ENCODE peak calls at places on chromosome 9, in ten cellular contexts. One of them, this sample, is unnamed.

GRCh38 chr9:31355159-31355882 is 1029.1 kb upstream of the ACO1 start:
- DNase-seq in H1: no peak
- DNase-seq in K562: no peak
- DNase-seq in SK-N-SH: no peak
- DNase-seq in tibial nerve: no peak
- DNase-seq in ovary: no peak
- DNase-seq in esophagus muscularis mucosa: no peak
- DNase-seq in sigmoid colon: no peak
- DNase-seq in stomach: no peak
- DNase-seq in HepG2: no peak
- DNase-seq in this sample: no peak

GRCh38 chr9:81627481-81627880 is 61.9 kb downstream of the TLE1 start:
- DNase-seq in esophagus muscularis mucosa: no peak
- DNase-seq in ovary: no peak
- DNase-seq in stomach: no peak
- DNase-seq in HepG2: no peak
- DNase-seq in SK-N-SH: no peak
- DNase-seq in K562: no peak
- DNase-seq in sigmoid colon: no peak
- DNase-seq in H1: no peak
- DNase-seq in tibial nerve: no peak
- DNase-seq in this sample: no peak

GRCh38 chr9:96382175-96382574 is 1.3 kb downstream of the SLC35D2 start:
- DNase-seq in SK-N-SH: no peak
- DNase-seq in HepG2: peak
- DNase-seq in stomach: no peak
- DNase-seq in H1: no peak
- DNase-seq in K562: no peak
- DNase-seq in sigmoid colon: no peak
- DNase-seq in tibial nerve: no peak
- DNase-seq in esophagus muscularis mucosa: no peak
- DNase-seq in ovary: no peak
- DNase-seq in this sample: no peak

GRCh38 chr9:116806075-116806474 is 119.0 kb downstream of the TRIM32 start:
- DNase-seq in SK-N-SH: no peak
- DNase-seq in K562: no peak
- DNase-seq in ovary: no peak
- DNase-seq in HepG2: no peak
- DNase-seq in H1: peak
- DNase-seq in sigmoid colon: no peak
- DNase-seq in esophagus muscularis mucosa: no peak
- DNase-seq in stomach: no peak
- DNase-seq in tibial nerve: no peak
- DNase-seq in this sample: peak

GRCh38 chr9:19137282-19137681 is 10.0 kb upstream of the PLIN2 start:
- DNase-seq in esophagus muscularis mucosa: no peak
- DNase-seq in stomach: no peak
- DNase-seq in ovary: no peak
- DNase-seq in sigmoid colon: no peak
- DNase-seq in HepG2: no peak
- DNase-seq in SK-N-SH: no peak
- DNase-seq in tibial nerve: no peak
- DNase-seq in H1: no peak
- DNase-seq in K562: no peak
- DNase-seq in this sample: no peak

GRCh38 chr9:36873247-36873875 is 160.7 kb downstream of the PAX5 start:
- DNase-seq in HepG2: peak
- DNase-seq in H1: peak
- DNase-seq in esophagus muscularis mucosa: no peak
- DNase-seq in tibial nerve: peak
- DNase-seq in ovary: peak
- DNase-seq in stomach: peak
- DNase-seq in K562: peak
- DNase-seq in sigmoid colon: peak
- DNase-seq in SK-N-SH: peak
- DNase-seq in this sample: peak

GRCh38 chr9:14768561-14769234 is 46.2 kb upstream of the CER1 start:
- DNase-seq in K562: peak
- DNase-seq in ovary: peak
- DNase-seq in HepG2: peak
- DNase-seq in sigmoid colon: no peak
- DNase-seq in SK-N-SH: peak
- DNase-seq in tibial nerve: peak
- DNase-seq in stomach: no peak
- DNase-seq in esophagus muscularis mucosa: no peak
- DNase-seq in H1: no peak
- DNase-seq in this sample: peak

GRCh38 chr9:95032580-95033298 is 284.8 kb downstream of the FANCC start:
- DNase-seq in esophagus muscularis mucosa: no peak
- DNase-seq in HepG2: no peak
- DNase-seq in stomach: no peak
- DNase-seq in ovary: no peak
- DNase-seq in H1: no peak
- DNase-seq in K562: no peak
- DNase-seq in sigmoid colon: no peak
- DNase-seq in SK-N-SH: no peak
- DNase-seq in tibial nerve: no peak
- DNase-seq in this sample: no peak

GRCh38 chr9:131771646-131772045 is 31.8 kb upstream of the RAPGEF1 start:
- DNase-seq in HepG2: no peak
- DNase-seq in H1: no peak
- DNase-seq in esophagus muscularis mucosa: no peak
- DNase-seq in stomach: no peak
- DNase-seq in tibial nerve: no peak
- DNase-seq in SK-N-SH: no peak
- DNase-seq in sigmoid colon: no peak
- DNase-seq in ovary: no peak
- DNase-seq in K562: no peak
- DNase-seq in this sample: no peak

GRCh38 chr9:107929439-107929838 is 439.9 kb upstream of the KLF4 start:
- DNase-seq in SK-N-SH: no peak
- DNase-seq in ovary: peak
- DNase-seq in tibial nerve: peak
- DNase-seq in esophagus muscularis mucosa: peak
- DNase-seq in HepG2: no peak
- DNase-seq in H1: no peak
- DNase-seq in stomach: peak
- DNase-seq in sigmoid colon: peak
- DNase-seq in K562: no peak
- DNase-seq in this sample: no peak

GRCh38 chr9:34957492-34958410 is at the start of gene PHF24:
- DNase-seq in stomach: no peak
- DNase-seq in sigmoid colon: no peak
- DNase-seq in ovary: no peak
- DNase-seq in HepG2: no peak
- DNase-seq in H1: peak
- DNase-seq in tibial nerve: no peak
- DNase-seq in esophagus muscularis mucosa: no peak
- DNase-seq in K562: peak
- DNase-seq in SK-N-SH: peak
- DNase-seq in this sample: no peak

GRCh38 chr9:111052831-111053230 is 14.6 kb upstream of the LPAR1 start:
- DNase-seq in H1: no peak
- DNase-seq in tibial nerve: no peak
- DNase-seq in HepG2: no peak
- DNase-seq in ovary: no peak
- DNase-seq in SK-N-SH: no peak
- DNase-seq in sigmoid colon: no peak
- DNase-seq in K562: no peak
- DNase-seq in esophagus muscularis mucosa: no peak
- DNase-seq in stomach: no peak
- DNase-seq in this sample: no peak

GRCh38 chr9:119412399-119412798 is 43.2 kb upstream of the BRINP1 start:
- DNase-seq in ovary: no peak
- DNase-seq in HepG2: no peak
- DNase-seq in sigmoid colon: no peak
- DNase-seq in tibial nerve: no peak
- DNase-seq in esophagus muscularis mucosa: no peak
- DNase-seq in K562: no peak
- DNase-seq in stomach: no peak
- DNase-seq in H1: no peak
- DNase-seq in SK-N-SH: no peak
- DNase-seq in this sample: no peak

GRCh38 chr9:20941177-20941690 is 90.2 kb downstream of the HACD4 start:
- DNase-seq in esophagus muscularis mucosa: no peak
- DNase-seq in ovary: peak
- DNase-seq in sigmoid colon: peak
- DNase-seq in HepG2: peak
- DNase-seq in H1: peak
- DNase-seq in stomach: peak
- DNase-seq in K562: no peak
- DNase-seq in SK-N-SH: peak
- DNase-seq in tibial nerve: peak
- DNase-seq in this sample: peak

GRCh38 chr9:21015959-21016358 is 15.5 kb downstream of the HACD4 start:
- DNase-seq in SK-N-SH: no peak
- DNase-seq in stomach: no peak
- DNase-seq in tibial nerve: no peak
- DNase-seq in sigmoid colon: no peak
- DNase-seq in H1: no peak
- DNase-seq in HepG2: no peak
- DNase-seq in esophagus muscularis mucosa: no peak
- DNase-seq in ovary: no peak
- DNase-seq in K562: no peak
- DNase-seq in this sample: no peak

GRCh38 chr9:138009456-138010273 is 132.1 kb downstream of the CACNA1B start:
- DNase-seq in ovary: no peak
- DNase-seq in tibial nerve: no peak
- DNase-seq in esophagus muscularis mucosa: no peak
- DNase-seq in SK-N-SH: no peak
- DNase-seq in K562: no peak
- DNase-seq in H1: no peak
- DNase-seq in stomach: peak
- DNase-seq in sigmoid colon: peak
- DNase-seq in HepG2: no peak
- DNase-seq in this sample: no peak

GRCh38 chr9:126511426-126511825 is 102.3 kb upstream of the LMX1B start:
- DNase-seq in stomach: no peak
- DNase-seq in tibial nerve: no peak
- DNase-seq in ovary: no peak
- DNase-seq in K562: no peak
- DNase-seq in sigmoid colon: no peak
- DNase-seq in esophagus muscularis mucosa: no peak
- DNase-seq in HepG2: no peak
- DNase-seq in SK-N-SH: no peak
- DNase-seq in H1: no peak
- DNase-seq in this sample: no peak

GRCh38 chr9:108182950-108183381 is 672.8 kb downstream of the ACTL7B start:
- DNase-seq in SK-N-SH: no peak
- DNase-seq in stomach: no peak
- DNase-seq in sigmoid colon: no peak
- DNase-seq in esophagus muscularis mucosa: peak
- DNase-seq in ovary: no peak
- DNase-seq in tibial nerve: no peak
- DNase-seq in K562: no peak
- DNase-seq in H1: no peak
- DNase-seq in HepG2: no peak
- DNase-seq in this sample: no peak

GRCh38 chr9:111597852-111598729 is 1.4 kb downstream of the PTGR1 start:
- DNase-seq in ovary: peak
- DNase-seq in esophagus muscularis mucosa: no peak
- DNase-seq in sigmoid colon: peak
- DNase-seq in HepG2: peak
- DNase-seq in stomach: peak
- DNase-seq in tibial nerve: peak
- DNase-seq in K562: peak
- DNase-seq in H1: peak
- DNase-seq in SK-N-SH: peak
- DNase-seq in this sample: peak

GRCh38 chr9:130352081-130352480 is 86.5 kb downstream of the HMCN2 start:
- DNase-seq in ovary: no peak
- DNase-seq in esophagus muscularis mucosa: no peak
- DNase-seq in sigmoid colon: no peak
- DNase-seq in SK-N-SH: no peak
- DNase-seq in H1: no peak
- DNase-seq in tibial nerve: no peak
- DNase-seq in stomach: no peak
- DNase-seq in K562: no peak
- DNase-seq in HepG2: no peak
- DNase-seq in this sample: no peak
- TF ChIP-seq EP300 in ovary: no peak
- TF ChIP-seq EP300 in esophagus muscularis mucosa: no peak
- TF ChIP-seq EP300 in sigmoid colon: no peak
- TF ChIP-seq EP300 in SK-N-SH: no peak
- TF ChIP-seq EP300 in H1: no peak
- TF ChIP-seq EP300 in tibial nerve: no peak
- TF ChIP-seq EP300 in stomach: no peak
- TF ChIP-seq EP300 in K562: no peak
- TF ChIP-seq EP300 in HepG2: no peak
- TF ChIP-seq EP300 in this sample: no peak

GRCh38 chr9:37880916-37881479 is 22.9 kb downstream of the SLC25A51 start:
- DNase-seq in HepG2: no peak
- DNase-seq in esophagus muscularis mucosa: no peak
- DNase-seq in H1: no peak
- DNase-seq in K562: no peak
- DNase-seq in SK-N-SH: no peak
- DNase-seq in sigmoid colon: no peak
- DNase-seq in tibial nerve: no peak
- DNase-seq in ovary: no peak
- DNase-seq in stomach: no peak
- DNase-seq in this sample: no peak
- TF ChIP-seq EP300 in HepG2: no peak
- TF ChIP-seq EP300 in esophagus muscularis mucosa: no peak
- TF ChIP-seq EP300 in H1: no peak
- TF ChIP-seq EP300 in K562: no peak
- TF ChIP-seq EP300 in SK-N-SH: no peak
- TF ChIP-seq EP300 in sigmoid colon: no peak
- TF ChIP-seq EP300 in tibial nerve: no peak
- TF ChIP-seq EP300 in ovary: no peak
- TF ChIP-seq EP300 in stomach: no peak
- TF ChIP-seq EP300 in this sample: no peak

GRCh38 chr9:33817327-33818166 is 587 bp downstream of the UBE2R2 start:
- DNase-seq in K562: peak
- DNase-seq in SK-N-SH: peak
- DNase-seq in H1: peak
- DNase-seq in HepG2: peak
- DNase-seq in stomach: peak
- DNase-seq in ovary: peak
- DNase-seq in esophagus muscularis mucosa: no peak
- DNase-seq in sigmoid colon: peak
- DNase-seq in tibial nerve: peak
- DNase-seq in this sample: peak
- TF ChIP-seq EP300 in K562: no peak
- TF ChIP-seq EP300 in SK-N-SH: no peak
- TF ChIP-seq EP300 in H1: no peak
- TF ChIP-seq EP300 in HepG2: no peak
- TF ChIP-seq EP300 in stomach: no peak
- TF ChIP-seq EP300 in ovary: no peak
- TF ChIP-seq EP300 in esophagus muscularis mucosa: no peak
- TF ChIP-seq EP300 in sigmoid colon: no peak
- TF ChIP-seq EP300 in tibial nerve: no peak
- TF ChIP-seq EP300 in this sample: no peak

DNA sequence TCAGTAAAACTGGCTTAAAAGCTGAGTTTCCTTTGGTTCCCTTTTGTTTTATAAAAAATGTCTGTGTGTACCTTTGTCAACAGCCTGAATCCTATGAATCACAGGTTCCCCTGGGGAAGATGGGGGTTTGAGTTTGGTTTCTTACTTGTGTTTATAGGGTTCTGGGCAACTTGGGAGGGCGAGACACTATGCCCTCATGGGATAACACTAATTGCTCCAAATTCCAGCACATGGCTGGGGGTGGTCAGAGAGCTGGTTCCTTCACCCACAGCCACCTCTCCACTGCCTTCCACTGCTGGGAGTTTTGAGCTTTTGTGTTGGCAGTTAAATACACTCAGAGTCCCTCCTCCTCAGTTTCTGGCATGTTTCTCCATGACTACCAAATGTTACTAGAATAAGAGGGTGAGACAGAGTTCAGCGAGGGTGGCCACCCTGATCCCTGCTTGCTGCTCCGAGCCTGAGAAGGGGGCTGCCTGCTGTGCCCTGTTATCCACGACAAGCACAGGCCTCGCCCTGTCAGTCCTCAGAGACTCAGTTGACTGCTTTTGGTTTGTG is 83.0 kb upstream of the EPB41L4B start:
- DNase-seq in SK-N-SH: no peak
- DNase-seq in ovary: no peak
- DNase-seq in K562: no peak
- DNase-seq in stomach: no peak
- DNase-seq in tibial nerve: no peak
- DNase-seq in esophagus muscularis mucosa: no peak
- DNase-seq in H1: no peak
- DNase-seq in HepG2: no peak
- DNase-seq in sigmoid colon: no peak
- DNase-seq in this sample: no peak
- TF ChIP-seq EP300 in SK-N-SH: no peak
- TF ChIP-seq EP300 in ovary: no peak
- TF ChIP-seq EP300 in K562: no peak
- TF ChIP-seq EP300 in stomach: no peak
- TF ChIP-seq EP300 in tibial nerve: no peak
- TF ChIP-seq EP300 in esophagus muscularis mucosa: no peak
- TF ChIP-seq EP300 in H1: no peak
- TF ChIP-seq EP300 in HepG2: no peak
- TF ChIP-seq EP300 in sigmoid colon: no peak
- TF ChIP-seq EP300 in this sample: no peak